ENCODE peak calls at places on chromosome 6, in nine cellular contexts. P is neural crest cell; H is H54; S is NCI-H774; A is omental fat pad; Z is AG08395; E is occipital lobe; M is CD8-positive, alpha-beta memory T cell; U is left cardiac atrium. Q is an unnamed sample.

GRCh38 chr6:166009385-166010031 is 158.1 kb downstream of the TBXT start:
- DNase-seq in P (no peak), M (no peak), U (no peak), Z (no peak), S (no peak), A (no peak), E (no peak), H (no peak), Q (no peak)

GRCh38 chr6:131135244-131136020 is at the start of gene AKAP7:
- DNase-seq in H (peak), P (peak), E (peak), Z (peak), M (peak), U (peak), A (no peak), S (no peak), Q (peak)

GRCh38 chr6:129719692-129720091 is 9.7 kb upstream of the ARHGAP18 start:
- DNase-seq in E (no peak), A (no peak), P (no peak), M (no peak), H (no peak), S (no peak), Z (no peak), U (no peak), Q (no peak)

GRCh38 chr6:32624565-32624964 is 12.6 kb upstream of the HLA-DQA1 start:
- DNase-seq in P (no peak), A (no peak), U (no peak), S (no peak), H (no peak), E (no peak), M (no peak), Z (no peak), Q (no peak)

GRCh38 chr6:70398783-70399730 is 14.3 kb upstream of the FAM135A start:
- DNase-seq in M (no peak), P (no peak), A (no peak), S (peak), H (peak), U (no peak), Z (peak), E (no peak), Q (peak)

GRCh38 chr6:111880181-111880944 is 7.1 kb upstream of the FYN start:
- DNase-seq in A (no peak), E (no peak), M (no peak), P (no peak), S (no peak), U (no peak), Z (peak), H (no peak), Q (no peak)

GRCh38 chr6:169096326-169096882 is 157.2 kb downstream of the THBS2 start:
- DNase-seq in U (no peak), Z (no peak), H (no peak), E (no peak), P (no peak), S (no peak), M (no peak), A (no peak), Q (no peak)

GRCh38 chr6:126701799-126702198 is 361.9 kb downstream of the CENPW start:
- DNase-seq in M (no peak), Z (peak), A (no peak), H (no peak), P (no peak), S (no peak), U (no peak), E (no peak), Q (no peak)

GRCh38 chr6:36836091-36836770 is 3.0 kb downstream of the CPNE5 start:
- DNase-seq in U (no peak), S (no peak), H (no peak), E (no peak), P (no peak), M (no peak), A (no peak), Z (no peak), Q (peak)

GRCh38 chr6:146087386-146087785 is 58.5 kb downstream of the GRM1 start:
- DNase-seq in Z (no peak), S (no peak), M (no peak), H (no peak), E (no peak), U (no peak), A (no peak), P (no peak), Q (no peak)

GRCh38 chr6:39444479-39445019 is 122.0 kb upstream of the KCNK16 start:
- DNase-seq in H (no peak), E (no peak), M (no peak), U (no peak), Z (no peak), S (no peak), P (no peak), A (no peak), Q (no peak)

GRCh38 chr6:3321875-3322274 is 63.1 kb downstream of the PSMG4 start:
- DNase-seq in M (no peak), A (no peak), U (no peak), P (no peak), Z (no peak), H (no peak), S (no peak), E (no peak), Q (no peak)

GRCh38 chr6:19301980-19302379 is 535.2 kb upstream of the ID4 start:
- DNase-seq in Z (peak), H (no peak), P (no peak), A (no peak), E (no peak), U (no peak), S (no peak), M (no peak), Q (no peak)

GRCh38 chr6:20876016-20876415 is 341.8 kb downstream of the CDKAL1 start:
- DNase-seq in Z (peak), A (no peak), M (no peak), H (peak), E (no peak), U (no peak), P (no peak), S (no peak), Q (peak)

GRCh38 chr6:25311251-25311910 is 32.2 kb downstream of the CARMIL1 start:
- DNase-seq in U (no peak), P (no peak), E (no peak), M (no peak), S (no peak), Z (peak), A (no peak), H (peak), Q (peak)

GRCh38 chr6:73451166-73452106 is 661 bp downstream of the CGAS start:
- DNase-seq in Z (peak), S (peak), A (no peak), H (no peak), E (no peak), M (peak), U (peak), P (peak), Q (peak)

GRCh38 chr6:153493501-153493900 is 362.4 kb upstream of the RGS17 start:
- DNase-seq in E (no peak), H (no peak), M (no peak), S (no peak), A (no peak), U (no peak), P (no peak), Z (no peak), Q (no peak)

GRCh38 chr6:99960027-99960426 is 34.0 kb downstream of the MCHR2 start:
- DNase-seq in H (no peak), M (no peak), A (no peak), S (no peak), E (no peak), Z (no peak), P (no peak), U (no peak), Q (no peak)

GRCh38 chr6:158934157-158934556 is 65.8 kb downstream of the RSPH3 start:
- DNase-seq in H (no peak), U (no peak), Z (no peak), M (no peak), E (no peak), S (no peak), P (no peak), A (no peak), Q (no peak)

GRCh38 chr6:133890941-133891813 is 2.3 kb downstream of the TCF21 start:
- DNase-seq in A (no peak), E (no peak), U (peak), Z (no peak), M (no peak), P (peak), H (peak), S (peak), Q (peak)

GRCh38 chr6:38047562-38047961 is 228.0 kb downstream of the ZFAND3 start:
- DNase-seq in Z (no peak), E (no peak), S (no peak), M (no peak), P (no peak), U (no peak), A (no peak), H (no peak), Q (no peak)

GRCh38 chr6:31898200-31899011 is 908 bp upstream of the EHMT2 start:
- DNase-seq in M (peak), P (no peak), A (no peak), S (peak), Z (no peak), H (peak), U (no peak), E (no peak), Q (peak)

GRCh38 chr6:166588691-166589333 is 2.3 kb upstream of the RAMACL start:
- DNase-seq in E (no peak), S (no peak), P (no peak), U (no peak), Z (peak), H (peak), M (no peak), A (no peak), Q (no peak)

GRCh38 chr6:42555477-42556457 is 8.1 kb upstream of the UBR2 start:
- DNase-seq in Z (no peak), U (no peak), E (no peak), M (no peak), H (no peak), A (no peak), S (no peak), P (no peak), Q (no peak)

Q was measured in osteoblast.